ENCODE peak calls at places on chromosomes 4 and X, in four cellular contexts. One of them, this sample, is unnamed.

GRCh38 chr4:41160010-41160789 is 54.1 kb downstream of the APBB2 start:
- DNase-seq in SK-N-SH: no peak
- DNase-seq in NB4: no peak
- DNase-seq in activated B cell treated with CpG ODN at 0.5 μM for 24 hours: no peak
- DNase-seq in this sample: no peak

GRCh38 chr4:172554588-172554987 is 614.0 kb upstream of the GALNT7 start:
- DNase-seq in SK-N-SH: no peak
- DNase-seq in NB4: no peak
- DNase-seq in activated B cell treated with CpG ODN at 0.5 μM for 24 hours: no peak
- DNase-seq in this sample: no peak

GRCh38 chr4:159271857-159272256 is 169.0 kb downstream of the RAPGEF2 start:
- DNase-seq in SK-N-SH: no peak
- DNase-seq in NB4: no peak
- DNase-seq in activated B cell treated with CpG ODN at 0.5 μM for 24 hours: no peak
- DNase-seq in this sample: no peak

GRCh38 chr4:128796934-128797333 is 12.6 kb upstream of the JADE1 start:
- DNase-seq in SK-N-SH: no peak
- DNase-seq in NB4: no peak
- DNase-seq in activated B cell treated with CpG ODN at 0.5 μM for 24 hours: no peak
- DNase-seq in this sample: no peak

GRCh38 chr4:67104145-67104544 is 441.2 kb downstream of the CENPC start:
- DNase-seq in SK-N-SH: no peak
- DNase-seq in NB4: no peak
- DNase-seq in activated B cell treated with CpG ODN at 0.5 μM for 24 hours: no peak
- DNase-seq in this sample: no peak

GRCh38 chr4:122823476-122823875 is 3.2 kb upstream of the FGF2 start:
- DNase-seq in SK-N-SH: no peak
- DNase-seq in NB4: peak
- DNase-seq in activated B cell treated with CpG ODN at 0.5 μM for 24 hours: no peak
- DNase-seq in this sample: no peak

GRCh38 chrX:2299871-2300270 is 200.9 kb downstream of the DHRSX start:
- DNase-seq in SK-N-SH: no peak
- DNase-seq in NB4: no peak
- DNase-seq in activated B cell treated with CpG ODN at 0.5 μM for 24 hours: no peak
- DNase-seq in this sample: no peak

GRCh38 chr4:77385124-77385969 is 220.3 kb upstream of the CXCL13 start:
- DNase-seq in SK-N-SH: peak
- DNase-seq in NB4: peak
- DNase-seq in activated B cell treated with CpG ODN at 0.5 μM for 24 hours: peak
- DNase-seq in this sample: peak

GRCh38 chr4:20428410-20429160 is 176.9 kb downstream of the SLIT2 start:
- DNase-seq in SK-N-SH: no peak
- DNase-seq in NB4: peak
- DNase-seq in activated B cell treated with CpG ODN at 0.5 μM for 24 hours: no peak
- DNase-seq in this sample: no peak

GRCh38 chr4:164695650-164696049 is 58.3 kb upstream of the SMIM31 start:
- DNase-seq in SK-N-SH: no peak
- DNase-seq in NB4: no peak
- DNase-seq in activated B cell treated with CpG ODN at 0.5 μM for 24 hours: no peak
- DNase-seq in this sample: no peak

GRCh38 chr4:138870739-138871633 is 144.6 kb upstream of the NOCT start:
- DNase-seq in SK-N-SH: peak
- DNase-seq in NB4: peak
- DNase-seq in activated B cell treated with CpG ODN at 0.5 μM for 24 hours: no peak
- DNase-seq in this sample: peak

GRCh38 chr4:185039508-185040273 is 21.4 kb downstream of the HELT start:
- DNase-seq in SK-N-SH: peak
- DNase-seq in NB4: peak
- DNase-seq in activated B cell treated with CpG ODN at 0.5 μM for 24 hours: no peak
- DNase-seq in this sample: no peak

DNA sequence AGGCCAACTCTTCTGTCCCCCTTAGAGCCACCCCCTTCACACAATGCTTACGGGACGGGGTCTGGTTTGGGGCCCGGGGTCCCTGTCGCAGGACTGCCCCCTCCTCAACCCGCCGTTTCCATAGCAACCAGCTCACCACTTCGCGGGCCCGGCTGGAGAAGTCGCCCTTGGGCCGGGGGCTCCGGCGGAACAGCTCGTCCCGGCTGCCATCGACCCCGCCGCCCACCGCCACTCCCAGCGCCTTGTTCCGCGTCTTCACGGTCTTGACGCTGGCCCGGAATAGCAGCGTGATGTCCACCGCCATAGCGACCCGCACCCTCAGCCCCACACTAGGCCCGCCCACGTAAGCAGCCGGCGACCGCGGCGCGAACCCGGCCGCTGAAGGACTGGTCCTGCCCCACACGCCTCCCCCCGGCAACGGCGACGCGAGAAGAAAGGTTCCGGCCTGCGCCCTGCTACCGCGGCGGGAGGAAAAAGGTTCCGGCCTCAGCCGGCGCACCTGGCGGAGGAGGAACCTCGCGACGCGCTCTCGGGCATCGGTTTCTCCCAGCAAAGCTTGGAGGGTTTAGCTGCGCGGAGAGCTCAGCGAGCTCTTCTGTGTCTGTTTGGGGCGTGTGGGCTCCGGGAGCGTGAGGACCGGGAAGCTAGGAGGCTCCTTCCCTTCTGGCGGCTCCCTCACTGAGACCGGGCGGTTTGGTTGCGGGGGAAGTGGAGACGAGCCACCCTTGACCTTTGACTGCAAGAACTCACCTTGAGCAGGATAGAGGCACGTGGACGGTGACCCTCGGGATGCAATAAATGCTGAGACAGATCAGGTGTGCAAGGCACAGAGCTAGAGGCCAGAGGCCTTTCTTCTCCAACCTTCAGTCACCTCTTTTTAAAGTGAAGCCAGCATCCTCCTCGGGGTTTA is at the start of gene STX18:
- DNase-seq in SK-N-SH: peak
- DNase-seq in NB4: peak
- DNase-seq in activated B cell treated with CpG ODN at 0.5 μM for 24 hours: peak
- DNase-seq in this sample: peak
- TF ChIP-seq CTCF in SK-N-SH: no peak
- TF ChIP-seq CTCF in NB4: no peak
- TF ChIP-seq CTCF in activated B cell treated with CpG ODN at 0.5 μM for 24 hours: no peak
- TF ChIP-seq CTCF in this sample: no peak

GRCh38 chr4:114807357-114807756 is 208.8 kb downstream of the UGT8 start:
- DNase-seq in SK-N-SH: no peak
- DNase-seq in NB4: no peak
- DNase-seq in activated B cell treated with CpG ODN at 0.5 μM for 24 hours: no peak
- DNase-seq in this sample: no peak

GRCh38 chr4:114811564-114812360 is 213.2 kb downstream of the UGT8 start:
- DNase-seq in SK-N-SH: no peak
- DNase-seq in NB4: no peak
- DNase-seq in activated B cell treated with CpG ODN at 0.5 μM for 24 hours: no peak
- DNase-seq in this sample: no peak

DNA sequence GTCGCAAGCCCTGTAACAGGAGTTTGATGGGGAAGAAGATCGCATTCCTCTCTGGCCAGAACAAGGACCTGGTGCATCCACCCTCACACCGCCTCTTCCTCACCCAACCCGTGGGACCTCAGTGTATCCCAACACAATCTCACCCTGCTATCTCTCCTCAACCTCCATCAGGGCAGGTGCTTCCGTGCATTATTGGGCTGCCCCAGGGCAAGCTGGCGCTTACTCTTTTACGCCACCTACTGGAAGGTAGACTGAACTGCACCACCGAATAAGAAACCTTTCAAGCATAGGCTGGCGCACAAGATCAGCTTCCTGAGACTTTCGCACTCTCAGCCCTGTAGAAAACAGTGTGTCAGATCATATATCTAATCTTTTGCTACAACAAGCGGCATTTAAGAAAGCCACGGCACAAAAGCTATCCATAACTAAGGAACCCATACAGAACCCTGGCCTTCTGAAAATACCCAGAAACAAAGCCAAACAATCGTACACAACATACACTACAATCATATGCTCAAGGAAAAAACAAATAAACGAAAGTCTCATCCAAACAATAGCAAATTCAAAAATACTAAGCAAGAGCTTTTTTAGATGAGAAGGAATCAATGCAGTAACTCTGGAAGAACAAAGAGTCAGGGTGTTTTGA is 209.3 kb downstream of the UGT8 start:
- DNase-seq in SK-N-SH: peak
- DNase-seq in NB4: peak
- DNase-seq in activated B cell treated with CpG ODN at 0.5 μM for 24 hours: peak
- DNase-seq in this sample: peak
- TF ChIP-seq CTCF in SK-N-SH: peak
- TF ChIP-seq CTCF in NB4: peak
- TF ChIP-seq CTCF in activated B cell treated with CpG ODN at 0.5 μM for 24 hours: no peak
- TF ChIP-seq CTCF in this sample: peak

GRCh38 chr4:126109836-126110235 is 795.1 kb downstream of the FAT4 start:
- DNase-seq in SK-N-SH: no peak
- DNase-seq in NB4: no peak
- DNase-seq in activated B cell treated with CpG ODN at 0.5 μM for 24 hours: no peak
- DNase-seq in this sample: no peak

GRCh38 chr4:126106658-126107057 is 791.9 kb downstream of the FAT4 start:
- DNase-seq in SK-N-SH: no peak
- DNase-seq in NB4: peak
- DNase-seq in activated B cell treated with CpG ODN at 0.5 μM for 24 hours: no peak
- DNase-seq in this sample: no peak
- TF ChIP-seq CTCF in SK-N-SH: no peak
- TF ChIP-seq CTCF in NB4: peak
- TF ChIP-seq CTCF in activated B cell treated with CpG ODN at 0.5 μM for 24 hours: no peak
- TF ChIP-seq CTCF in this sample: peak

GRCh38 chr4:169582203-169582602 is 30.2 kb downstream of the NEK1 start:
- DNase-seq in SK-N-SH: no peak
- DNase-seq in NB4: no peak
- DNase-seq in activated B cell treated with CpG ODN at 0.5 μM for 24 hours: no peak
- DNase-seq in this sample: no peak
- TF ChIP-seq CTCF in SK-N-SH: no peak
- TF ChIP-seq CTCF in NB4: no peak
- TF ChIP-seq CTCF in activated B cell treated with CpG ODN at 0.5 μM for 24 hours: no peak
- TF ChIP-seq CTCF in this sample: no peak

DNA sequence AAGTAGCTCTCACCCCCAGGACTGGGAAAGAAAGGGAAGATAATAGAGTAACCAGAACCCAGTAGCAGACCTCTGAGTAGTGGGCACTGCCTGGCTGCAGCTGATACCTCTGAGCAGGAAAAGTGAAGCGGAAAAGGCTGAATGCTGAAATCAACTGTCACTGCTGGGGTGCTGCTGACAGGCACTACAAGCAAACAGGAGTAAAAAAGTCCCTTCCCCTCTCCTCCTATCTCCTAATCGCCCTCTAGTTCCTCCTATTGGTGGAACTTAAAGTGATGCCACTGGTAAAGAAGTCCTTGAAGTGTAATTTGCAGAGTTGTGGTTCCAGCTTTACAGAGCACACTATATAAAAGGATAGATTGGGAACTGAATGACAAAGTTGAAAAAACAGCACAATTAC is 32.8 kb upstream of the GLRB start:
- DNase-seq in SK-N-SH: peak
- DNase-seq in NB4: peak
- DNase-seq in activated B cell treated with CpG ODN at 0.5 μM for 24 hours: no peak
- DNase-seq in this sample: no peak
- TF ChIP-seq CTCF in SK-N-SH: peak
- TF ChIP-seq CTCF in NB4: no peak
- TF ChIP-seq CTCF in activated B cell treated with CpG ODN at 0.5 μM for 24 hours: no peak
- TF ChIP-seq CTCF in this sample: peak